ENCODE peak calls at places on chromosomes 6 and 20, in six cellular contexts. D is GM13977, T is cardiac fibroblast, X is GM20000, K is astrocyte of the spinal cord, N is tibial nerve. O is an unnamed sample.

GRCh38 chr6:141394565-141395051 is 738.1 kb upstream of the GJE1 start:
- DNase-seq in D (no peak), T (no peak), K (no peak), N (no peak), X (no peak), O (no peak)

GRCh38 chr20:63885264-63886053 is 9.5 kb upstream of the DNAJC5 start:
- DNase-seq in X (peak), D (peak), K (no peak), T (no peak), N (no peak), O (no peak)

GRCh38 chr6:168039849-168040248 is 39.2 kb downstream of the FRMD1 start:
- DNase-seq in X (no peak), T (no peak), D (no peak), N (no peak), K (no peak), O (no peak)

GRCh38 chr6:99604161-99605073 is 2.2 kb upstream of the PRDM13 start:
- DNase-seq in T (no peak), N (no peak), K (no peak), D (no peak), X (peak), O (no peak)

GRCh38 chr6:46234700-46235099 is 63.9 kb upstream of the ENPP5 start:
- DNase-seq in T (no peak), D (no peak), K (no peak), X (no peak), N (no peak), O (no peak)

GRCh38 chr6:97919046-97919445 is 636.0 kb upstream of the MMS22L start:
- DNase-seq in X (no peak), T (no peak), K (no peak), N (no peak), D (no peak), O (no peak)

GRCh38 chr6:29752451-29753308 is 29.4 kb downstream of the HLA-F start:
- DNase-seq in N (peak), D (peak), T (peak), K (peak), X (peak), O (peak)

GRCh38 chr6:35294308-35294945 is 3.2 kb upstream of the DEF6 start:
- DNase-seq in D (peak), N (no peak), T (peak), X (peak), K (peak), O (peak)

GRCh38 chr6:72422126-72422680 is 199.7 kb upstream of the KCNQ5 start:
- DNase-seq in N (no peak), D (no peak), X (no peak), K (peak), T (no peak), O (no peak)

GRCh38 chr6:73028893-73029450 is 196.3 kb downstream of the KHDC1L start:
- DNase-seq in N (no peak), D (no peak), X (no peak), T (no peak), K (no peak), O (no peak)

GRCh38 chr6:36118550-36119107 is 11.7 kb upstream of the MAPK13 start:
- DNase-seq in X (no peak), T (peak), K (no peak), D (no peak), N (no peak), O (no peak)

GRCh38 chr6:38865521-38866174 is 150.5 kb downstream of the DNAH8 start:
- DNase-seq in D (no peak), N (no peak), K (no peak), T (no peak), X (no peak), O (no peak)

GRCh38 chr6:15441215-15441868 is 195.5 kb downstream of the JARID2 start:
- DNase-seq in T (peak), N (peak), D (peak), K (peak), X (peak), O (peak)

GRCh38 chr20:23440004-23440403 is 519 bp downstream of the CSTL1 start:
- DNase-seq in N (no peak), D (no peak), K (no peak), X (no peak), T (no peak), O (no peak)

GRCh38 chr20:23445596-23446217 is 6.2 kb downstream of the CSTL1 start:
- DNase-seq in T (peak), K (peak), X (no peak), N (no peak), D (no peak), O (no peak)

GRCh38 chr20:23442436-23442835 is 3.0 kb downstream of the CSTL1 start:
- DNase-seq in N (no peak), T (no peak), X (no peak), K (no peak), D (no peak), O (no peak)

GRCh38 chr20:23444859-23445258 is 5.4 kb downstream of the CSTL1 start:
- DNase-seq in D (no peak), K (no peak), N (no peak), T (no peak), X (no peak), O (no peak)

DNA sequence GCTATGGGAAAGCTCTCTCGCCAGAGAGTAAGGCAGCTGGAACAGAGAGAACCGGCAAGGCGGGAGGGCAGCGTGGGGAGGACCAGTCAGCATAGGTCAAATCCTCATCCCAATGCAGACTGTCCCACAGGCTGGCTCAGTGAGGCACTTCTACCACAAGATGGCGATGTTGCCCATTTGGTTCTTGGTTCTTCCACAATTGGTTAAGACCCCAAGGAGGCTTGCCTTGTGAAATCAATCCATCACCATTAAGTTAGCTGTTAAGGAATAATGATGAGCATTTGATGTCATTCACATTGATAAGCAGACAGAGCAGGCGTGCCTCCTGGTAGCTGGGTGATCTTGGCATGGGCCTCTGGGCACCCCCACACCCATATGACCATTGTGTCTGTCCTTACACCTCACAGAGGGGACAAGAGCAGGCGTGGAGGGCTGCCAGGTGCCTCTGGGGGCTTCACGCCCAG is 2.4 kb downstream of the CSTL1 start:
- DNase-seq in K (peak), T (peak), D (peak), X (peak), N (peak), O (peak)
- TF ChIP-seq CTCF in K (peak), T (peak), D (peak), X (peak), N (peak), O (peak)

GRCh38 chr6:37651991-37652390 is 45.7 kb downstream of the MDGA1 start:
- DNase-seq in K (no peak), N (no peak), D (no peak), X (no peak), T (no peak), O (no peak)

GRCh38 chr6:37648465-37649330 is 49.0 kb downstream of the MDGA1 start:
- DNase-seq in N (no peak), D (no peak), X (peak), T (no peak), K (no peak), O (no peak)

GRCh38 chr6:37647765-37648085 is 50.0 kb downstream of the MDGA1 start:
- DNase-seq in D (no peak), X (no peak), K (no peak), N (no peak), T (no peak), O (no peak)

GRCh38 chr6:37646986-37647764 is 50.5 kb downstream of the MDGA1 start:
- DNase-seq in X (no peak), D (no peak), K (no peak), N (no peak), T (no peak), O (no peak)

DNA sequence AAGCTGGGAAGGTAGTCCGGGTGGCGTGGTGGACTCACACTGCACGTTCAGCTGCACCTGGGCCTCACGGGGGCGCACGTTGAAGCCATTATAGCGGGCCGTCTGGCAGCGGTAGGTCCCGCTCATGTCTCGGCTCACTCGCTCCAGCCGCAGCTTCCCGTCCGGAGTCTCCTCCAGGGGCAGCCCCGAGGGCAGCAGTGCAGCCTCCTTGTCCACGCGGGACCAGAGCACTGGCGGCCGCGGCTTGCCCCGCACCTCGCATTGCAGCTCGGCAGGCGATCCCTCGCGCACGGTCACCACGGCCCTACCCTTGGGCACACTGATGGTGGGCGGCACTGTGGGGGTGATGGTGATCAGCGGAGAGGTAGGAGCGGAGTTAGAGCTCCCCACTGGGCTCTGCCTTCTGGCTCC is 47.6 kb downstream of the MDGA1 start:
- DNase-seq in K (no peak), D (peak), X (peak), N (no peak), T (no peak), O (peak)
- TF ChIP-seq CTCF in K (peak), D (peak), X (peak), N (no peak), T (no peak), O (no peak)

DNA sequence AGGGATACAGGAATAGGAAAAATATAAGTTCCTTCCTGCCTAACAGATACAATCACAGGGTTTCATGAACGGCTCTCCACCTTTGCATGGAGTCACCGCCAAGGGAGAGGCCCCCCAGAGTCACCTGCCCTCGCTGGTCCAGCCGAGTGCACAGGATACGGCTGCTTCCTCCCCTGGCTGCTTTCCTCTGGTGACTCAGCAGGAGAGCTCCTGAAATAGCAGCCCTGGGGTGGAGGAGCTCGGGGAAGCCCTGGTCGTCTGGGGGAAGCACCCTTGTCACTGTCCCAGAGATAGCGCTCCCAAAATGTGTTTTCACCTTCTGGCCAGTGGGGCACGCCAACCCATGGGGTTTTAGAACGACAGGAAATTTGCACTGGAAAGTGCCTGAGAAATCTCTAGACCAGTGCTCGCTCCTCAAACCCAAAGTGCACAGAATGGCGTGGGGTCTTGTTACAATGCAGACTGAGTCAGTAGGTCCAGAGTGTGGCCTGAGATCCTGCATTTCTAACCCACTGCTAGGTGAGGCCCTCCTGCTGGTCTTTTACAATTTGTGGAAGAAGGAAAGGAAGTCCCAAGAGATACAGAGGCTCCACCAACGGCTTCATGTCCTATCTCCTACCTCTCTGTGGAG is 35.9 kb upstream of the FAM50B start:
- DNase-seq in N (no peak), K (peak), D (peak), T (peak), X (peak), O (peak)
- TF ChIP-seq CTCF in N (no peak), K (no peak), D (peak), T (no peak), X (no peak), O (no peak)

GRCh38 chr20:46965124-46965455 is 70.4 kb downstream of the EYA2 start:
- DNase-seq in T (no peak), X (no peak), D (no peak), K (no peak), N (no peak), O (no peak)

GRCh38 chr20:46963196-46963529 is 68.5 kb downstream of the EYA2 start:
- DNase-seq in K (no peak), T (no peak), D (no peak), X (no peak), N (no peak), O (no peak)

GRCh38 chr20:46963758-46964181 is 69.1 kb downstream of the EYA2 start:
- DNase-seq in T (no peak), X (no peak), D (no peak), K (no peak), N (no peak), O (no peak)

GRCh38 chr20:46965477-46965876 is 70.8 kb downstream of the EYA2 start:
- DNase-seq in N (no peak), T (no peak), D (no peak), K (no peak), X (no peak), O (no peak)

DNA sequence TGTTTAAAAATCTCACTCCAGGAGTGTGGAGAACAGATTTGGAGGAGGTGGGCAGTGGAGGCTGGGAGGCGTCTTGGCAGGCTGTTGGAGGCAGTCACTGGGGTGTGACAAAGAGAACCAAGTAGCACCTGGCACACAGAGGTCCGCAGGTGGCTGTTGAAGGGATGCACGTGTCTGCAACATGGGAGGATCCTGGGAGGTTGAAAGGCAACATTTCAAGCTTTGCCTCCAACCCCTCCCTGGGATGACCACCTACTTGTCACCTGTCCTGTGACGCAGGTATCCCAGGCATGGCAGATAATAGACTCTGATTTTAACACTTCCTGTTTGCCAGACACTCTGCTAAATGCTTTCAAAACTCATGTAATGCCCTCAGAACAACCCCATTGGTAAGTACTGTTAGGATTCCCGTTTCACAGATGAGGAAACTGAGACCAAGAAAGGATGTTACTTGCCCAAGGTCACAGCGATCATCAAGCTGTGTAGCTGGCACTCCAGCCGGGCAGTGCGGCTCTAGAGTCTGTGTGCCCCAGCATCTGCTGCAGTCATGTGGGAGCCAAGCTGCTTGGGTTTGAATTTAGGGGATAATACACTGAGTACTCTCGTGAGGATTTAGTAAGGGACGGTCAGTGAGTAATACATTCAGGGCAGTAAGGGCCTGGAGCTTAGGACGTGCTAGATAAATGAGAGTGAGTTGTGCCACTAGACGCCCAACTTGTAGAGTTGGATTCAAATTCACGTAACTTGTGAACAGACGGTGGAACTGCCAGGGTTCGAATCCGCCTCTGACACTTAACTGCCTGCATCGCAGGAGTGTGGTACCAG is 69.9 kb downstream of the EYA2 start:
- DNase-seq in X (no peak), D (no peak), K (no peak), N (no peak), T (no peak), O (no peak)
- TF ChIP-seq CTCF in X (no peak), D (no peak), K (no peak), N (no peak), T (no peak), O (no peak)

O was measured in endothelial cell.